ENCODE peak calls at places on chromosomes 16 and 17, in six cellular contexts. One of them, this sample, is unnamed.

GRCh38 chr17:50130778-50131317 is 888 bp upstream of the SAMD14 start:
- DNase-seq in mucosa of descending colon: no peak
- DNase-seq in A549: no peak
- DNase-seq in esophagus squamous epithelium: no peak
- DNase-seq in fibroblast of pulmonary artery: no peak
- DNase-seq in brain microvascular endothelial cell: no peak
- DNase-seq in this sample: no peak

GRCh38 chr16:81657731-81658130 is 121.4 kb upstream of the PLCG2 start:
- DNase-seq in mucosa of descending colon: no peak
- DNase-seq in A549: no peak
- DNase-seq in esophagus squamous epithelium: no peak
- DNase-seq in fibroblast of pulmonary artery: no peak
- DNase-seq in brain microvascular endothelial cell: no peak
- DNase-seq in this sample: no peak

GRCh38 chr16:88442435-88442810 is 10.7 kb upstream of the ZFPM1 start:
- DNase-seq in mucosa of descending colon: no peak
- DNase-seq in A549: no peak
- DNase-seq in esophagus squamous epithelium: no peak
- DNase-seq in fibroblast of pulmonary artery: no peak
- DNase-seq in brain microvascular endothelial cell: no peak
- DNase-seq in this sample: no peak

GRCh38 chr17:33142703-33143299 is 150.3 kb downstream of the ASIC2 start:
- DNase-seq in mucosa of descending colon: no peak
- DNase-seq in A549: no peak
- DNase-seq in esophagus squamous epithelium: no peak
- DNase-seq in fibroblast of pulmonary artery: peak; percentile 29
- DNase-seq in brain microvascular endothelial cell: no peak
- DNase-seq in this sample: peak; percentile 28

GRCh38 chr17:47257651-47258339 is 4.2 kb downstream of the ITGB3 start:
- DNase-seq in mucosa of descending colon: no peak
- DNase-seq in A549: no peak
- DNase-seq in esophagus squamous epithelium: no peak
- DNase-seq in fibroblast of pulmonary artery: peak; percentile 62
- DNase-seq in brain microvascular endothelial cell: peak; percentile 69
- DNase-seq in this sample: peak; percentile 90

GRCh38 chr16:22191966-22192260 is 14.2 kb upstream of the EEF2K start:
- DNase-seq in mucosa of descending colon: no peak
- DNase-seq in A549: peak; percentile 35
- DNase-seq in esophagus squamous epithelium: no peak
- DNase-seq in fibroblast of pulmonary artery: no peak
- DNase-seq in brain microvascular endothelial cell: no peak
- DNase-seq in this sample: peak; percentile 52

GRCh38 chr17:14791221-14791620 is 473.9 kb downstream of the PMP22 start:
- DNase-seq in mucosa of descending colon: no peak
- DNase-seq in A549: no peak
- DNase-seq in esophagus squamous epithelium: no peak
- DNase-seq in fibroblast of pulmonary artery: no peak
- DNase-seq in brain microvascular endothelial cell: peak; percentile 24
- DNase-seq in this sample: peak; percentile 30

GRCh38 chr17:72648702-72649101 is 443.8 kb downstream of the SLC39A11 start:
- DNase-seq in mucosa of descending colon: no peak
- DNase-seq in A549: no peak
- DNase-seq in esophagus squamous epithelium: no peak
- DNase-seq in fibroblast of pulmonary artery: no peak
- DNase-seq in brain microvascular endothelial cell: no peak
- DNase-seq in this sample: no peak

GRCh38 chr17:43553501-43554018 is 7.4 kb upstream of the ETV4 start:
- DNase-seq in mucosa of descending colon: no peak
- DNase-seq in A549: no peak
- DNase-seq in esophagus squamous epithelium: no peak
- DNase-seq in fibroblast of pulmonary artery: no peak
- DNase-seq in brain microvascular endothelial cell: no peak
- DNase-seq in this sample: no peak

GRCh38 chr17:66541461-66542182 is 239.2 kb downstream of the PRKCA start:
- DNase-seq in mucosa of descending colon: no peak
- DNase-seq in A549: no peak
- DNase-seq in esophagus squamous epithelium: no peak
- DNase-seq in fibroblast of pulmonary artery: peak; percentile 49
- DNase-seq in brain microvascular endothelial cell: peak; percentile 75
- DNase-seq in this sample: no peak

GRCh38 chr16:67969286-67970039 is 1.0 kb upstream of the SLC12A4 start:
- DNase-seq in mucosa of descending colon: no peak
- DNase-seq in A549: no peak
- DNase-seq in esophagus squamous epithelium: no peak
- DNase-seq in fibroblast of pulmonary artery: no peak
- DNase-seq in brain microvascular endothelial cell: no peak
- DNase-seq in this sample: no peak
- H3K4me3 ChIP-seq in mucosa of descending colon: no peak overlapping the region
- H3K4me3 ChIP-seq in A549: peak overlapping the region; percentile 95
- H3K4me3 ChIP-seq in esophagus squamous epithelium: peak overlapping the region; percentile 55
- H3K4me3 ChIP-seq in fibroblast of pulmonary artery: peak overlapping the region; percentile 72
- H3K4me3 ChIP-seq in brain microvascular endothelial cell: peak overlapping the region; percentile 84
- H3K4me3 ChIP-seq in this sample: peak overlapping the region; percentile 63

DNA sequence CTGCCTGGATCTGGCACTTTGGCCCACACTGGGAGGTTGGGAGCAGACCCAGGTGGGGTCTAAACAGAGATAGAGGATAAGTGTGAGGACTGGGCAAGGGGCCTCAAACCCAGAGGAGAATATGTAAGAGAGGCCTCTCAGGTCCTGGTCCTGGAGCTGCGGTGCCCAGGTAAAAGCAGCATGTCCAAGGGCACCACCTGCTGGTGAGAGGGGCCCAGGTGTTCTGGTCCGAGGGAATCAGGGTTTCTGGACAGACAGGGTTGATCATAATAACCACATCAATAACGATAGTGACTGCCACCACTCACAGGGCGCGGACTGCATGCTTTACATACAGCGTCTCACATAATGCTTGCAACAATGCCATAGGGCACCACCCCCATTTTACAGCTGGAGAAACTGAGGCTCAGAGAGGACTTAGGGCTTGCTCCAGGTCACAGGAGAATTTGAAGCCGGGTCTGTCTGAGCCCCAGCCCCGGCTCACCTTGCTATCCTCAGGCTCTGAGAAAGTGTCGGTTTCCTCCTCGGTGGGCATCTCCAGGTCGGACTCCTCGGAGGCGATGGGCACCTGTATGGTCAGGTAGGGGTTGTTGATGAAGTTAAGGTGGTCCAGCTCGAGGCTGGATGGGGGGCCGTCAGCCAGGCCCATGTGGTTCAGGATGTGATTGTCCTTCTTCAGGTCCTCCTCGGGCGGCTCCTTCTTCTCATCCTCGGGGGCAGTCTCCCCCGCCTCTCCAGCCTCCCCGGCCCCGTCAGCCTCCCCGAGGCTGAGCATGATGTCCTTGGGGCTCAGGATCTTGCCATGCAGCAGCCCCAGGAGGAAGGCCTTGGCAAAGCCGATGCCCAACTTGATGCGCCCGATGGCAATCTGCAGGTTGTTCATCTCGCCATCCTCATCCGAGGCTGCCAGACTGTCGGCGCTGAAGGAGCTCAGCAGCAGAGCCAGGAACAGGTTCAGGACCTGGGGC is 19.1 kb upstream of the CD79B start:
- DNase-seq in mucosa of descending colon: peak; percentile 79
- DNase-seq in A549: peak; percentile 74
- DNase-seq in esophagus squamous epithelium: no peak
- DNase-seq in fibroblast of pulmonary artery: no peak
- DNase-seq in brain microvascular endothelial cell: no peak
- DNase-seq in this sample: no peak
- TF ChIP-seq CTCF in mucosa of descending colon: peak; percentile 66
- TF ChIP-seq CTCF in A549: peak; percentile 62
- TF ChIP-seq CTCF in esophagus squamous epithelium: peak; percentile 41
- TF ChIP-seq CTCF in fibroblast of pulmonary artery: peak; percentile 20
- TF ChIP-seq CTCF in brain microvascular endothelial cell: peak; percentile 50
- TF ChIP-seq CTCF in this sample: peak; percentile 15

DNA sequence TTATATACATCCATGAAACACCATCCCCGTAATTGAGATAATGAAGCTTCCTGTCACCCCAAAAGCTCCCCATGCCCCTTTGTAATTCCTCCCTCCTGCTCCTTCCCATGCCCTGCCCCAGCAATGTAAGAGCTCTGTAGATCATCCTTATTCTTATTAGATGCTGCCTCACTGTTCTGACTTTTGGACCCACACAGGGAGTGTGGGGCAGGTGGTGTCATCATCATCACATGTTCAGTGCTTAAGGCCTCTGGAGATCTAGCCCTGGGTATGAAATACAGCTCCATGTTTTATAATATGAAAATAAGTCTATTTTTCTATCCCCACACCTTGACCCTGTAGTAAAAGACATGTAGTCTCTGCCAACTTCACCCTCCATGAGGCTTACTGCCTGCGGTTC is 1.9 kb downstream of the XAF1 start:
- DNase-seq in mucosa of descending colon: no peak
- DNase-seq in A549: no peak
- DNase-seq in esophagus squamous epithelium: no peak
- DNase-seq in fibroblast of pulmonary artery: no peak
- DNase-seq in brain microvascular endothelial cell: no peak
- DNase-seq in this sample: no peak
- H3K4me3 ChIP-seq in mucosa of descending colon: no peak overlapping the region
- H3K4me3 ChIP-seq in A549: no peak overlapping the region
- H3K4me3 ChIP-seq in esophagus squamous epithelium: no peak overlapping the region
- H3K4me3 ChIP-seq in fibroblast of pulmonary artery: no peak overlapping the region
- H3K4me3 ChIP-seq in brain microvascular endothelial cell: no peak overlapping the region
- H3K4me3 ChIP-seq in this sample: no peak overlapping the region

GRCh38 chr16:21005008-21005407 is 104.4 kb downstream of the LYRM1 start:
- DNase-seq in mucosa of descending colon: no peak
- DNase-seq in A549: no peak
- DNase-seq in esophagus squamous epithelium: no peak
- DNase-seq in fibroblast of pulmonary artery: no peak
- DNase-seq in brain microvascular endothelial cell: no peak
- DNase-seq in this sample: no peak

DNA sequence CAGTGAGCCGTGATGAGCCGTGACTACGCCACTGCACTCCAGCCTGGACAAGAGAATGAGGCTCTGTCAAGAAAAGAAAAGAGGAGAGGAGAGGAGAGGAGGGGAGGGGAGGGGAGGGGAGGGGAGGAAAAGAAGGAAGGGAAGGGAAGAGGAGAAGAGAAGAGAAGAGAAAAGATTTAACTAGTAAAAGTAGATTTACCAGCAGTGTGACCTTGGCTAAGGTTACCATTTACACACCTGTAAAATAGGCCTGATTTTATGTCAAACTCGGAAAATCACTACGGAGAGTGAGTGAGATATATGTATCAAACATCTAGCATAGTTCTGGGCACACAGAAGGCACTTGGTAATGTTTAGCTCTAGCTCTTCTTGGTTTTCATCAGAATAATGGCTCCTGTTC is 109.2 kb downstream of the LYRM1 start:
- DNase-seq in mucosa of descending colon: no peak
- DNase-seq in A549: no peak
- DNase-seq in esophagus squamous epithelium: no peak
- DNase-seq in fibroblast of pulmonary artery: no peak
- DNase-seq in brain microvascular endothelial cell: no peak
- DNase-seq in this sample: no peak
- TF ChIP-seq CTCF in mucosa of descending colon: no peak
- TF ChIP-seq CTCF in A549: no peak
- TF ChIP-seq CTCF in esophagus squamous epithelium: no peak
- TF ChIP-seq CTCF in fibroblast of pulmonary artery: no peak
- TF ChIP-seq CTCF in brain microvascular endothelial cell: no peak
- TF ChIP-seq CTCF in this sample: no peak

GRCh38 chr16:4501071-4501478 is 24.9 kb downstream of the HMOX2 start:
- DNase-seq in mucosa of descending colon: no peak
- DNase-seq in A549: no peak
- DNase-seq in esophagus squamous epithelium: no peak
- DNase-seq in fibroblast of pulmonary artery: peak; percentile 57
- DNase-seq in brain microvascular endothelial cell: no peak
- DNase-seq in this sample: peak; percentile 48
- H3K4me3 ChIP-seq in mucosa of descending colon: no peak overlapping the region
- H3K4me3 ChIP-seq in A549: no peak overlapping the region
- H3K4me3 ChIP-seq in esophagus squamous epithelium: no peak overlapping the region
- H3K4me3 ChIP-seq in fibroblast of pulmonary artery: peak overlapping the region; percentile 40
- H3K4me3 ChIP-seq in brain microvascular endothelial cell: no peak overlapping the region
- H3K4me3 ChIP-seq in this sample: no peak overlapping the region

GRCh38 chr17:40020146-40020545 is 4.9 kb downstream of the CSF3 start:
- DNase-seq in mucosa of descending colon: no peak
- DNase-seq in A549: no peak
- DNase-seq in esophagus squamous epithelium: no peak
- DNase-seq in fibroblast of pulmonary artery: no peak
- DNase-seq in brain microvascular endothelial cell: no peak
- DNase-seq in this sample: no peak
- TF ChIP-seq CTCF in mucosa of descending colon: no peak
- TF ChIP-seq CTCF in A549: no peak
- TF ChIP-seq CTCF in esophagus squamous epithelium: no peak
- TF ChIP-seq CTCF in fibroblast of pulmonary artery: no peak
- TF ChIP-seq CTCF in brain microvascular endothelial cell: no peak
- TF ChIP-seq CTCF in this sample: no peak

GRCh38 chr17:77085916-77086432 is 54.8 kb upstream of the SEC14L1 start:
- DNase-seq in mucosa of descending colon: no peak
- DNase-seq in A549: no peak
- DNase-seq in esophagus squamous epithelium: no peak
- DNase-seq in fibroblast of pulmonary artery: no peak
- DNase-seq in brain microvascular endothelial cell: no peak
- DNase-seq in this sample: no peak
- H3K4me3 ChIP-seq in mucosa of descending colon: no peak overlapping the region
- H3K4me3 ChIP-seq in A549: no peak overlapping the region
- H3K4me3 ChIP-seq in esophagus squamous epithelium: no peak overlapping the region
- H3K4me3 ChIP-seq in fibroblast of pulmonary artery: no peak overlapping the region
- H3K4me3 ChIP-seq in brain microvascular endothelial cell: no peak overlapping the region
- H3K4me3 ChIP-seq in this sample: no peak overlapping the region

DNA sequence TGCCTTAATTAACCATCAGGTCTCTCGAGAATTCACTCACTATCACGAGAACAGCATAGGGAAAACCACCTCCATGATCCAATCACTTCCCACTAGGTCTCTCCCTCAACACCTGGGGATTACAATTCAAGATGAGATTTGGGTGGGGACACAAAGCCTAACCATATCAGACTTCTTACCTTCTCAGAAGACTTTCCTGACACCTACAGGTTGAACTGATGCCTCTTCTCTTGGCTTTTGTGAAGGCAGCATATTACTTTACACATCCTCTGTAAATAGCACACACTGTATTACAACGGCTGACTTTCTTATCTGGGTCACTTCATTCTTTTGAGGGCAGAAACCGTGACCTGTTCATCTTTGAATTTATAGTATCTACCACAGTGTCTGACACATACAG is 23.6 kb downstream of the BMERB1 start:
- DNase-seq in mucosa of descending colon: no peak
- DNase-seq in A549: no peak
- DNase-seq in esophagus squamous epithelium: no peak
- DNase-seq in fibroblast of pulmonary artery: no peak
- DNase-seq in brain microvascular endothelial cell: no peak
- DNase-seq in this sample: no peak
- TF ChIP-seq CTCF in mucosa of descending colon: no peak
- TF ChIP-seq CTCF in A549: no peak
- TF ChIP-seq CTCF in esophagus squamous epithelium: no peak
- TF ChIP-seq CTCF in fibroblast of pulmonary artery: no peak
- TF ChIP-seq CTCF in brain microvascular endothelial cell: no peak
- TF ChIP-seq CTCF in this sample: no peak

This sample was measured in fibroblast of mammary gland.